ENCODE peak calls at places on chromosome 16, in nine cellular contexts. One of them, this sample, is unnamed.

GRCh38 chr16:48684148-48684547 is 74.2 kb upstream of the N4BP1 start:
- DNase-seq in CD8-positive, alpha-beta T cell: no peak
- DNase-seq in esophagus muscularis mucosa: peak
- DNase-seq in fibroblast of lung: no peak
- DNase-seq in mammary epithelial cell: no peak
- DNase-seq in HCT116: no peak
- DNase-seq in Peyer's patch: no peak
- DNase-seq in upper lobe of right lung: no peak
- DNase-seq in IMR-90: no peak
- DNase-seq in this sample: no peak

GRCh38 chr16:78993342-78993741 is 607.2 kb downstream of the MAF start:
- DNase-seq in CD8-positive, alpha-beta T cell: no peak
- DNase-seq in esophagus muscularis mucosa: no peak
- DNase-seq in fibroblast of lung: no peak
- DNase-seq in mammary epithelial cell: no peak
- DNase-seq in HCT116: no peak
- DNase-seq in Peyer's patch: peak
- DNase-seq in upper lobe of right lung: no peak
- DNase-seq in IMR-90: no peak
- DNase-seq in this sample: no peak

GRCh38 chr16:88433632-88434352 is 19.3 kb upstream of the ZFPM1 start:
- DNase-seq in CD8-positive, alpha-beta T cell: no peak
- DNase-seq in esophagus muscularis mucosa: no peak
- DNase-seq in fibroblast of lung: no peak
- DNase-seq in mammary epithelial cell: no peak
- DNase-seq in HCT116: no peak
- DNase-seq in Peyer's patch: no peak
- DNase-seq in upper lobe of right lung: no peak
- DNase-seq in IMR-90: no peak
- DNase-seq in this sample: no peak

GRCh38 chr16:75911896-75912295 is 185.6 kb upstream of the CPHXL start:
- DNase-seq in CD8-positive, alpha-beta T cell: no peak
- DNase-seq in esophagus muscularis mucosa: no peak
- DNase-seq in fibroblast of lung: no peak
- DNase-seq in mammary epithelial cell: no peak
- DNase-seq in HCT116: no peak
- DNase-seq in Peyer's patch: no peak
- DNase-seq in upper lobe of right lung: no peak
- DNase-seq in IMR-90: no peak
- DNase-seq in this sample: no peak

GRCh38 chr16:4846503-4846900 is 586 bp downstream of the GLYR1 start:
- DNase-seq in CD8-positive, alpha-beta T cell: peak
- DNase-seq in esophagus muscularis mucosa: peak
- DNase-seq in fibroblast of lung: peak
- DNase-seq in mammary epithelial cell: peak
- DNase-seq in HCT116: no peak
- DNase-seq in Peyer's patch: peak
- DNase-seq in upper lobe of right lung: peak
- DNase-seq in IMR-90: peak
- DNase-seq in this sample: peak

GRCh38 chr16:87996962-87997880 is 46.0 kb downstream of the BANP start:
- DNase-seq in CD8-positive, alpha-beta T cell: no peak
- DNase-seq in esophagus muscularis mucosa: no peak
- DNase-seq in fibroblast of lung: no peak
- DNase-seq in mammary epithelial cell: no peak
- DNase-seq in HCT116: no peak
- DNase-seq in Peyer's patch: no peak
- DNase-seq in upper lobe of right lung: no peak
- DNase-seq in IMR-90: no peak
- DNase-seq in this sample: no peak

GRCh38 chr16:85220125-85220839 is 108.0 kb upstream of the CIBAR2 start:
- DNase-seq in CD8-positive, alpha-beta T cell: no peak
- DNase-seq in esophagus muscularis mucosa: no peak
- DNase-seq in fibroblast of lung: peak
- DNase-seq in mammary epithelial cell: peak
- DNase-seq in HCT116: no peak
- DNase-seq in Peyer's patch: peak
- DNase-seq in upper lobe of right lung: peak
- DNase-seq in IMR-90: peak
- DNase-seq in this sample: peak

GRCh38 chr16:24580665-24581064 is 41.3 kb downstream of the RBBP6 start:
- DNase-seq in CD8-positive, alpha-beta T cell: no peak
- DNase-seq in esophagus muscularis mucosa: no peak
- DNase-seq in fibroblast of lung: peak
- DNase-seq in mammary epithelial cell: peak
- DNase-seq in HCT116: no peak
- DNase-seq in Peyer's patch: no peak
- DNase-seq in upper lobe of right lung: no peak
- DNase-seq in IMR-90: peak
- DNase-seq in this sample: no peak

GRCh38 chr16:46828943-46829342 is 2.0 kb downstream of the C16orf87 start:
- DNase-seq in CD8-positive, alpha-beta T cell: no peak
- DNase-seq in esophagus muscularis mucosa: no peak
- DNase-seq in fibroblast of lung: no peak
- DNase-seq in mammary epithelial cell: no peak
- DNase-seq in HCT116: no peak
- DNase-seq in Peyer's patch: no peak
- DNase-seq in upper lobe of right lung: no peak
- DNase-seq in IMR-90: no peak
- DNase-seq in this sample: no peak

GRCh38 chr16:86529160-86529559 is 18.8 kb downstream of the FOXF1 start:
- DNase-seq in CD8-positive, alpha-beta T cell: no peak
- DNase-seq in esophagus muscularis mucosa: no peak
- DNase-seq in fibroblast of lung: peak
- DNase-seq in mammary epithelial cell: no peak
- DNase-seq in HCT116: no peak
- DNase-seq in Peyer's patch: no peak
- DNase-seq in upper lobe of right lung: peak
- DNase-seq in IMR-90: peak
- DNase-seq in this sample: no peak

GRCh38 chr16:77789646-77790370 is 1.4 kb downstream of the VAT1L start:
- DNase-seq in CD8-positive, alpha-beta T cell: no peak
- DNase-seq in esophagus muscularis mucosa: no peak
- DNase-seq in fibroblast of lung: no peak
- DNase-seq in mammary epithelial cell: no peak
- DNase-seq in HCT116: no peak
- DNase-seq in Peyer's patch: no peak
- DNase-seq in upper lobe of right lung: no peak
- DNase-seq in IMR-90: no peak
- DNase-seq in this sample: no peak

GRCh38 chr16:67207116-67207856 is 8.4 kb downstream of the ELMO3 start:
- DNase-seq in CD8-positive, alpha-beta T cell: no peak
- DNase-seq in esophagus muscularis mucosa: no peak
- DNase-seq in fibroblast of lung: no peak
- DNase-seq in mammary epithelial cell: no peak
- DNase-seq in HCT116: no peak
- DNase-seq in Peyer's patch: no peak
- DNase-seq in upper lobe of right lung: no peak
- DNase-seq in IMR-90: no peak
- DNase-seq in this sample: no peak

DNA sequence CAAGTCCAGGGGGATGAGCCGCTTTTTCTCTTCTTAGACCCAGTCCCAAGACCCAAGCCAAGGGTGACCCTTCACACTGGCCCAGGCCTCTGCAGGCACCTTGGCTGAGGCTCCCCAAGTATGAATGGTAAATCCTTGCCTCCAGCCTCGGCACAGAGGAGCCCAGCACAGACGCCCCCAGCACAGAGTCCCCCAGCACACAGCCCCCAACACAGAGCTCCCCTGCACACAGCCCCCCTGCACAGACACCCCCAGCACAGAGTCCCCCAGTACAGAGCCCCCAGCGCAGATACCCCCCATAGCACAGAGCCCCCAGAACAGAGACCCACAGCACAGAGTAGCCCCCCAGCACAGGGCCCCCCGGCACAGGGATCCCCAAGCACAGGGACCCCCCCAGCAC is 1.0 kb upstream of the MCRIP2 start:
- DNase-seq in CD8-positive, alpha-beta T cell: no peak
- DNase-seq in esophagus muscularis mucosa: no peak
- DNase-seq in fibroblast of lung: no peak
- DNase-seq in mammary epithelial cell: no peak
- DNase-seq in HCT116: no peak
- DNase-seq in Peyer's patch: no peak
- DNase-seq in upper lobe of right lung: no peak
- DNase-seq in IMR-90: no peak
- DNase-seq in this sample: no peak
- H3K4me3 ChIP-seq in CD8-positive, alpha-beta T cell: no peak
- H3K4me3 ChIP-seq in esophagus muscularis mucosa: no peak
- H3K4me3 ChIP-seq in fibroblast of lung: no peak
- H3K4me3 ChIP-seq in mammary epithelial cell: no peak
- H3K4me3 ChIP-seq in HCT116: no peak
- H3K4me3 ChIP-seq in Peyer's patch: peak
- H3K4me3 ChIP-seq in upper lobe of right lung: no peak
- H3K4me3 ChIP-seq in IMR-90: no peak
- H3K4me3 ChIP-seq in this sample: no peak

GRCh38 chr16:17565605-17566004 is 94.8 kb upstream of the XYLT1 start:
- DNase-seq in CD8-positive, alpha-beta T cell: no peak
- DNase-seq in esophagus muscularis mucosa: no peak
- DNase-seq in fibroblast of lung: no peak
- DNase-seq in mammary epithelial cell: no peak
- DNase-seq in HCT116: peak
- DNase-seq in Peyer's patch: no peak
- DNase-seq in upper lobe of right lung: no peak
- DNase-seq in IMR-90: no peak
- DNase-seq in this sample: no peak

GRCh38 chr16:17566656-17567450 is 96.1 kb upstream of the XYLT1 start:
- DNase-seq in CD8-positive, alpha-beta T cell: no peak
- DNase-seq in esophagus muscularis mucosa: no peak
- DNase-seq in fibroblast of lung: no peak
- DNase-seq in mammary epithelial cell: no peak
- DNase-seq in HCT116: no peak
- DNase-seq in Peyer's patch: no peak
- DNase-seq in upper lobe of right lung: no peak
- DNase-seq in IMR-90: no peak
- DNase-seq in this sample: no peak

GRCh38 chr16:17566075-17566474 is 95.3 kb upstream of the XYLT1 start:
- DNase-seq in CD8-positive, alpha-beta T cell: no peak
- DNase-seq in esophagus muscularis mucosa: no peak
- DNase-seq in fibroblast of lung: no peak
- DNase-seq in mammary epithelial cell: peak
- DNase-seq in HCT116: no peak
- DNase-seq in Peyer's patch: no peak
- DNase-seq in upper lobe of right lung: no peak
- DNase-seq in IMR-90: no peak
- DNase-seq in this sample: no peak

GRCh38 chr16:17563340-17563739 is 92.6 kb upstream of the XYLT1 start:
- DNase-seq in CD8-positive, alpha-beta T cell: no peak
- DNase-seq in esophagus muscularis mucosa: no peak
- DNase-seq in fibroblast of lung: no peak
- DNase-seq in mammary epithelial cell: no peak
- DNase-seq in HCT116: no peak
- DNase-seq in Peyer's patch: no peak
- DNase-seq in upper lobe of right lung: no peak
- DNase-seq in IMR-90: no peak
- DNase-seq in this sample: no peak

GRCh38 chr16:17564856-17565255 is 94.1 kb upstream of the XYLT1 start:
- DNase-seq in CD8-positive, alpha-beta T cell: no peak
- DNase-seq in esophagus muscularis mucosa: no peak
- DNase-seq in fibroblast of lung: no peak
- DNase-seq in mammary epithelial cell: no peak
- DNase-seq in HCT116: no peak
- DNase-seq in Peyer's patch: no peak
- DNase-seq in upper lobe of right lung: no peak
- DNase-seq in IMR-90: no peak
- DNase-seq in this sample: no peak
- H3K27ac ChIP-seq in CD8-positive, alpha-beta T cell: no peak
- H3K27ac ChIP-seq in esophagus muscularis mucosa: no peak
- H3K27ac ChIP-seq in fibroblast of lung: no peak
- H3K27ac ChIP-seq in mammary epithelial cell: no peak
- H3K27ac ChIP-seq in HCT116: no peak
- H3K27ac ChIP-seq in Peyer's patch: no peak
- H3K27ac ChIP-seq in upper lobe of right lung: no peak
- H3K27ac ChIP-seq in IMR-90: no peak
- H3K27ac ChIP-seq in this sample: no peak

GRCh38 chr16:12903325-12904040 is 2.1 kb downstream of the SHISA9 start:
- DNase-seq in CD8-positive, alpha-beta T cell: no peak
- DNase-seq in esophagus muscularis mucosa: no peak
- DNase-seq in fibroblast of lung: no peak
- DNase-seq in mammary epithelial cell: no peak
- DNase-seq in HCT116: no peak
- DNase-seq in Peyer's patch: no peak
- DNase-seq in upper lobe of right lung: no peak
- DNase-seq in IMR-90: no peak
- DNase-seq in this sample: peak
- H3K4me3 ChIP-seq in CD8-positive, alpha-beta T cell: no peak
- H3K4me3 ChIP-seq in esophagus muscularis mucosa: peak
- H3K4me3 ChIP-seq in fibroblast of lung: no peak
- H3K4me3 ChIP-seq in mammary epithelial cell: peak
- H3K4me3 ChIP-seq in HCT116: no peak
- H3K4me3 ChIP-seq in Peyer's patch: no peak
- H3K4me3 ChIP-seq in upper lobe of right lung: no peak
- H3K4me3 ChIP-seq in IMR-90: no peak
- H3K4me3 ChIP-seq in this sample: peak

GRCh38 chr16:11562411-11562810 is 24.3 kb downstream of the LITAF start:
- DNase-seq in CD8-positive, alpha-beta T cell: no peak
- DNase-seq in esophagus muscularis mucosa: no peak
- DNase-seq in fibroblast of lung: no peak
- DNase-seq in mammary epithelial cell: peak
- DNase-seq in HCT116: no peak
- DNase-seq in Peyer's patch: no peak
- DNase-seq in upper lobe of right lung: no peak
- DNase-seq in IMR-90: no peak
- DNase-seq in this sample: no peak

GRCh38 chr16:11560701-11561439 is 25.8 kb downstream of the LITAF start:
- DNase-seq in CD8-positive, alpha-beta T cell: peak
- DNase-seq in esophagus muscularis mucosa: no peak
- DNase-seq in fibroblast of lung: no peak
- DNase-seq in mammary epithelial cell: peak
- DNase-seq in HCT116: no peak
- DNase-seq in Peyer's patch: peak
- DNase-seq in upper lobe of right lung: peak
- DNase-seq in IMR-90: no peak
- DNase-seq in this sample: no peak

GRCh38 chr16:11562941-11563340 is 23.8 kb downstream of the LITAF start:
- DNase-seq in CD8-positive, alpha-beta T cell: no peak
- DNase-seq in esophagus muscularis mucosa: no peak
- DNase-seq in fibroblast of lung: no peak
- DNase-seq in mammary epithelial cell: no peak
- DNase-seq in HCT116: no peak
- DNase-seq in Peyer's patch: no peak
- DNase-seq in upper lobe of right lung: peak
- DNase-seq in IMR-90: no peak
- DNase-seq in this sample: no peak

GRCh38 chr16:11561856-11562255 is 24.9 kb downstream of the LITAF start:
- DNase-seq in CD8-positive, alpha-beta T cell: no peak
- DNase-seq in esophagus muscularis mucosa: no peak
- DNase-seq in fibroblast of lung: no peak
- DNase-seq in mammary epithelial cell: no peak
- DNase-seq in HCT116: no peak
- DNase-seq in Peyer's patch: no peak
- DNase-seq in upper lobe of right lung: no peak
- DNase-seq in IMR-90: no peak
- DNase-seq in this sample: no peak

DNA sequence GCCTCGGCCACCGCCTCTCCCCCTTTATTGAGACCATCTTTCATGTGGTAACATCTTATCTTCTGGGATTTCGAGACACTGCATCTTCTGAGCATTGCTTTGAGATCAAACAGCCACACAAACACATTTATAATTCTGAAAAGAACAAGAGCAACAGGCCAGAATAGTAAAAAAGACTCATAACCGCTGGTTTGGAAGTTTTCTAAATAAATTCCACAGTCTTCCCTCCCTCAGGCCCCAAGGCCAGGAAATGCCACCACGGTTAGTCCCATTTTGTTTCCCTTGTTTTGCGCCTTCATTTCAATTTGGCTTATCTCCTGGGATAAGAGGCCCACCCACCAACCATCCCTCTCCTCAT is 25.3 kb downstream of the LITAF start:
- DNase-seq in CD8-positive, alpha-beta T cell: no peak
- DNase-seq in esophagus muscularis mucosa: no peak
- DNase-seq in fibroblast of lung: no peak
- DNase-seq in mammary epithelial cell: no peak
- DNase-seq in HCT116: no peak
- DNase-seq in Peyer's patch: no peak
- DNase-seq in upper lobe of right lung: no peak
- DNase-seq in IMR-90: no peak
- DNase-seq in this sample: no peak
- H3K27ac ChIP-seq in CD8-positive, alpha-beta T cell: peak
- H3K27ac ChIP-seq in esophagus muscularis mucosa: peak
- H3K27ac ChIP-seq in fibroblast of lung: peak
- H3K27ac ChIP-seq in mammary epithelial cell: peak
- H3K27ac ChIP-seq in HCT116: no peak
- H3K27ac ChIP-seq in Peyer's patch: peak
- H3K27ac ChIP-seq in upper lobe of right lung: peak
- H3K27ac ChIP-seq in IMR-90: peak
- H3K27ac ChIP-seq in this sample: peak

This sample was measured in dorsolateral prefrontal cortex.